ENCODE peak calls at places on chromosomes 11 and 22, in five cellular contexts. B is neuronal stem cell, Y is H9, I is H1, J is trophoblast cell. A is an unnamed sample.

GRCh38 chr11:132033051-132033450 is 662.6 kb downstream of the NTM start:
- DNase-seq in B (no peak), I (no peak), J (no peak), Y (no peak), A (no peak)

GRCh38 chr11:18324381-18324780 is 2.0 kb downstream of the GTF2H1 start:
- DNase-seq in J (peak; percentile 70), B (no peak), I (no peak), Y (no peak), A (no peak)

GRCh38 chr11:34243620-34244493 is 114.0 kb downstream of the ABTB2 start:
- DNase-seq in J (peak; percentile 87), Y (no peak), B (no peak), I (no peak), A (peak; percentile 76)

GRCh38 chr11:32071811-32072210 is 19.1 kb upstream of the RCN1 start:
- DNase-seq in J (peak; percentile 64), Y (peak; percentile 41), I (no peak), B (peak; percentile 20), A (peak; percentile 66)

GRCh38 chr11:78156081-78156844 is 16.8 kb upstream of the ALG8 start:
- DNase-seq in B (peak; percentile 33), J (no peak), I (no peak), Y (no peak), A (peak; percentile 18)

GRCh38 chr11:1755344-1756023 is 5.1 kb upstream of the IFITM10 start:
- DNase-seq in Y (no peak), B (no peak), I (no peak), J (no peak), A (no peak)

GRCh38 chr11:31397239-31397834 is 27.7 kb downstream of the DNAJC24 start:
- DNase-seq in J (no peak), I (no peak), B (no peak), Y (no peak), A (peak; percentile 36)

GRCh38 chr11:70739811-70740474 is 341.6 kb downstream of the CTTN start:
- DNase-seq in B (no peak), I (no peak), J (no peak), Y (no peak), A (no peak)

GRCh38 chr11:8178297-8178696 is 9.5 kb upstream of the RIC3 start:
- DNase-seq in Y (no peak), B (no peak), J (no peak), I (no peak), A (no peak)

GRCh38 chr11:122434786-122435185 is 220.7 kb upstream of the UBASH3B start:
- DNase-seq in Y (no peak), I (no peak), B (no peak), J (no peak), A (no peak)

GRCh38 chr11:114077482-114078305 is 18.2 kb downstream of the ZBTB16 start:
- DNase-seq in J (no peak), B (no peak), I (no peak), Y (no peak), A (no peak)

GRCh38 chr11:3849297-3849874 is 6.1 kb upstream of the STIM1 start:
- DNase-seq in I (no peak), Y (no peak), J (peak; percentile 25), B (peak; percentile 46), A (peak; percentile 63)

GRCh38 chr11:85835263-85835662 is 19.9 kb upstream of the CCDC83 start:
- DNase-seq in I (no peak), Y (no peak), B (no peak), J (no peak), A (no peak)

GRCh38 chr11:64337538-64338249 is 2.3 kb upstream of the CCDC88B start:
- DNase-seq in J (no peak), Y (no peak), B (no peak), I (no peak), A (no peak)

GRCh38 chr11:61735391-61735790 is 17.0 kb upstream of the MYRF start:
- DNase-seq in B (no peak), I (no peak), J (no peak), Y (no peak), A (no peak)

GRCh38 chr11:62054484-62055121 is 69.2 kb upstream of the INCENP start:
- DNase-seq in J (peak; percentile 90), B (no peak), I (no peak), Y (peak; percentile 47), A (peak; percentile 10)

GRCh38 chr11:31813242-31813960 is 2.3 kb upstream of the PAX6 start:
- DNase-seq in I (no peak), B (no peak), Y (no peak), J (no peak), A (no peak)

GRCh38 chr11:116693206-116694016 is 79.4 kb downstream of the BUD13 start:
- DNase-seq in Y (no peak), J (peak; percentile 74), B (no peak), I (no peak), A (no peak)

GRCh38 chr11:31651208-31651607 is 141.6 kb downstream of the ELP4 start:
- DNase-seq in J (no peak), Y (no peak), B (no peak), I (no peak), A (no peak)

GRCh38 chr11:75508051-75508561 is 17.6 kb downstream of the GDPD5 start:
- DNase-seq in J (peak; percentile 80), B (no peak), I (no peak), Y (no peak), A (no peak)

GRCh38 chr22:39253427-39254070 is 8.8 kb upstream of the PDGFB start:
- DNase-seq in Y (no peak), J (peak; percentile 13), B (no peak), I (no peak), A (peak; percentile 85)

GRCh38 chr22:18035740-18036139 is 11.4 kb upstream of the MICAL3 start:
- DNase-seq in I (no peak), B (no peak), J (peak; percentile 24), Y (peak; percentile 50), A (no peak)

GRCh38 chr11:125262194-125262824 is 97.8 kb downstream of the PKNOX2 start:
- DNase-seq in Y (no peak), I (no peak), J (no peak), B (peak; percentile 33), A (peak; percentile 56)

GRCh38 chr22:37563153-37564081 is 3.1 kb downstream of the CDC42EP1 start:
- DNase-seq in J (peak; percentile 83), Y (no peak), B (no peak), I (no peak), A (peak; percentile 96)

GRCh38 chr11:834371-835316 is 1.9 kb downstream of the CD151 start:
- DNase-seq in B (no peak), Y (peak; percentile 61), I (no peak), J (peak; percentile 54), A (peak; percentile 78)

GRCh38 chr11:2825886-2826678 is 59.5 kb downstream of the CDKN1C start:
- DNase-seq in I (peak; percentile 31), B (peak; percentile 32), Y (no peak), J (peak; percentile 90), A (peak; percentile 94)

GRCh38 chr11:2929511-2929879 is 275 bp upstream of the PHLDA2 start:
- DNase-seq in J (peak; percentile 66), I (no peak), B (no peak), Y (no peak), A (peak; percentile 89)

GRCh38 chr11:20050551-20051333 is 109.5 kb downstream of the DBX1 start:
- DNase-seq in B (no peak), J (peak; percentile 58), I (no peak), Y (peak; percentile 45), A (no peak)

GRCh38 chr11:72897506-72897905 is 83.3 kb downstream of the ATG16L2 start:
- DNase-seq in J (no peak), B (no peak), I (no peak), Y (no peak), A (no peak)

GRCh38 chr11:117633186-117633585 is 163.8 kb downstream of the DSCAML1 start:
- DNase-seq in I (no peak), Y (no peak), B (no peak), J (no peak), A (no peak)

GRCh38 chr11:5129457-5129877 is 8.7 kb downstream of the OR52A5 start:
- DNase-seq in J (no peak), I (no peak), B (no peak), Y (no peak), A (no peak)

GRCh38 chr11:62500066-62501035 is 46.3 kb downstream of the AHNAK start:
- DNase-seq in I (no peak), J (peak; percentile 97), B (no peak), Y (peak; percentile 67), A (no peak)

DNA sequence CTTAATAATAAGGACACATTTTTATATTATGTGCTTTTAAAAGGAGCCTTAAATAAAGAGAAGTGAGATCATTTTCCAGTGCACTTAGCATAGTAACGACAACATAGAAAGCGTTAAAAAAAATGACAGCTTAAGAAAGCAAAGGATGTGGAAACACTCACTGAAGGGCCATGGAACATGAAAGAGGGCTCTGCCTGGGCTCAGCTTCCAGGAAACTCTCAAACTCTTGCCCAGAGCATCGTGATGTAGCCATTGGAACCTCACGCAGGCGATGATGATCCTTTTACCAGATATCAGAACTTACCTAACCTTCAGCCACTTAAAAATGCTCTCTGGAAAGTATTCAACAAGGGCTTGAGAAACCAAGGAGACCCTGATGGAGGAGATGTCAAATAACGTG is 21.4 kb upstream of the ETS1 start:
- DNase-seq in I (no peak), B (no peak), Y (no peak), J (no peak), A (no peak)
- H2AK5ac ChIP-seq in I (no peak overlapping the region), B (no peak overlapping the region), Y (no peak overlapping the region), J (no peak overlapping the region), A (no peak overlapping the region)

GRCh38 chr22:19611590-19611989 is 87.4 kb upstream of the CLDN5 start:
- DNase-seq in Y (no peak), B (no peak), J (no peak), I (no peak), A (no peak)
- H3K9ac ChIP-seq in Y (no peak overlapping the region), B (no peak overlapping the region), J (no peak overlapping the region), I (no peak overlapping the region), A (no peak overlapping the region)

DNA sequence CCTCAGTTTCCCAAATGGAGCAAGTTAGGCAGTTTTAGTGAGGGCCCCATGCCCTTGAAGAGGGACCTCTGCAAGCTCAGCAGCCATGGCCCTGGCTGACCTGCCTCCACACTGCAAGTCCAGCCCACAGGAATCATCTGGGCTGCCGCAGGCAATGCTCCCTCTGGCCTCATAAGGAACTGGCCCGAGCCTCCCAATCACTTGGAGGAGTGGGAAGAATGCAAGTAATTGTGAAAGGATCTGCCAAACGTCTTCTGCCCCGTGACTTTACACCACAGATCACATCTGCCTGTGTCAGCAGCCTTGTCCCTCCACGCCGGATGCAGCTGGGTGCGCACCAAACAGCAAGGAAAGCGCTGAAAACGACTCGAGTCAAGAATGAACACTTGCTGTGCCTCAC is 23.9 kb downstream of the OPCML start:
- DNase-seq in B (no peak), I (no peak), J (no peak), Y (peak; percentile 29), A (no peak)
- H2BK12ac ChIP-seq in B (no peak overlapping the region), I (peak overlapping the region; percentile 22), J (no peak overlapping the region), Y (no peak overlapping the region), A (no peak overlapping the region)

GRCh38 chr11:27372159-27372558 is 9.1 kb upstream of the CCDC34 start:
- DNase-seq in B (no peak), J (no peak), I (no peak), Y (no peak), A (no peak)
- H2AK5ac ChIP-seq in B (no peak overlapping the region), J (no peak overlapping the region), I (no peak overlapping the region), Y (no peak overlapping the region), A (no peak overlapping the region)

GRCh38 chr22:41216984-41217383 is 11.9 kb downstream of the L3MBTL2 start:
- DNase-seq in J (no peak), I (no peak), Y (no peak), B (no peak), A (peak; percentile 50)
- H3K9ac ChIP-seq in J (no peak overlapping the region), I (no peak overlapping the region), Y (no peak overlapping the region), B (no peak overlapping the region), A (peak overlapping the region; percentile 75)